ENCODE peak calls at places on chromosomes 11 and 22, in four cellular contexts. J is brain microvascular endothelial cell; L is CD8-positive, alpha-beta T cell; R is MM.1S. Z is an unnamed sample.
A peak's percentile ranks its signal among the peaks of the same experiment; 100 is the strongest.

GRCh38 chr22:48070760-48071159 is 1308.3 kb downstream of the TBC1D22A start:
- DNase-seq in J (no peak), L (no peak), R (no peak), Z (no peak)

GRCh38 chr11:46674463-46675287 is 25.7 kb downstream of the ARHGAP1 start:
- DNase-seq in J (no peak), L (no peak), R (no peak), Z (no peak)

GRCh38 chr11:48062649-48063048 is 82.3 kb downstream of the PTPRJ start:
- DNase-seq in J (no peak), L (no peak), R (no peak), Z (no peak)

GRCh38 chr22:45208993-45209838 is 31.5 kb downstream of the KIAA0930 start:
- DNase-seq in J (peak; percentile 90), L (no peak), R (no peak), Z (no peak)

GRCh38 chr11:84498016-84498415 is 1129.1 kb downstream of the DLG2 start:
- DNase-seq in J (peak; percentile 75), L (no peak), R (no peak), Z (no peak)

GRCh38 chr11:44619931-44620725 is 54.7 kb downstream of the CD82 start:
- DNase-seq in J (no peak), L (no peak), R (no peak), Z (no peak)

GRCh38 chr11:34650528-34650927 is 29.6 kb downstream of the EHF start:
- DNase-seq in J (no peak), L (peak; percentile 50), R (peak; percentile 73), Z (no peak)

GRCh38 chr11:64619811-64620285 is 28.8 kb downstream of the SLC22A12 start:
- DNase-seq in J (peak; percentile 63), L (no peak), R (no peak), Z (no peak)

GRCh38 chr11:63619967-63620366 is 5.7 kb upstream of the PLAAT3 start:
- DNase-seq in J (no peak), L (no peak), R (no peak), Z (no peak)

GRCh38 chr11:65396769-65397745 is 10.6 kb downstream of the FRMD8 start:
- DNase-seq in J (no peak), L (no peak), R (no peak), Z (no peak)

GRCh38 chr11:16402654-16403447 is 46.5 kb upstream of the SOX6 start:
- DNase-seq in J (no peak), L (no peak), R (no peak), Z (no peak)

GRCh38 chr11:116578971-116579687 is 193.7 kb downstream of the BUD13 start:
- DNase-seq in J (no peak), L (no peak), R (no peak), Z (no peak)

GRCh38 chr11:46489668-46490560 is 98.3 kb upstream of the CHRM4 start:
- DNase-seq in J (peak; percentile 55), L (no peak), R (peak; percentile 48), Z (no peak)

GRCh38 chr22:44931766-44932165 is 78.0 kb downstream of the PHF21B start:
- DNase-seq in J (no peak), L (no peak), R (no peak), Z (no peak)

GRCh38 chr11:10373340-10373739 is 68.5 kb downstream of the ADM start:
- DNase-seq in J (no peak), L (no peak), R (no peak), Z (no peak)

GRCh38 chr11:61004841-61005240 is 33.4 kb downstream of the CD6 start:
- DNase-seq in J (no peak), L (no peak), R (no peak), Z (no peak)

GRCh38 chr11:72758690-72759389 is 6.6 kb upstream of the ARAP1 start:
- DNase-seq in J (peak; percentile 98), L (no peak), R (no peak), Z (no peak)

GRCh38 chr11:122172352-122173073 is 56.5 kb upstream of the BLID start:
- DNase-seq in J (no peak), L (no peak), R (no peak), Z (no peak)

GRCh38 chr22:24871611-24872205 is 65.7 kb downstream of the SGSM1 start:
- DNase-seq in J (no peak), L (no peak), R (peak; percentile 41), Z (no peak)

GRCh38 chr22:24865508-24865907 is 59.5 kb downstream of the SGSM1 start:
- DNase-seq in J (no peak), L (no peak), R (no peak), Z (no peak)

GRCh38 chr22:24868979-24869378 is 63.0 kb downstream of the SGSM1 start:
- DNase-seq in J (no peak), L (no peak), R (no peak), Z (no peak)

GRCh38 chr22:24867327-24868022 is 61.5 kb downstream of the SGSM1 start:
- DNase-seq in J (no peak), L (no peak), R (no peak), Z (no peak)
- H3K27ac ChIP-seq in J (no peak overlapping the region), L (no peak overlapping the region), R (no peak overlapping the region), Z (no peak overlapping the region)

DNA sequence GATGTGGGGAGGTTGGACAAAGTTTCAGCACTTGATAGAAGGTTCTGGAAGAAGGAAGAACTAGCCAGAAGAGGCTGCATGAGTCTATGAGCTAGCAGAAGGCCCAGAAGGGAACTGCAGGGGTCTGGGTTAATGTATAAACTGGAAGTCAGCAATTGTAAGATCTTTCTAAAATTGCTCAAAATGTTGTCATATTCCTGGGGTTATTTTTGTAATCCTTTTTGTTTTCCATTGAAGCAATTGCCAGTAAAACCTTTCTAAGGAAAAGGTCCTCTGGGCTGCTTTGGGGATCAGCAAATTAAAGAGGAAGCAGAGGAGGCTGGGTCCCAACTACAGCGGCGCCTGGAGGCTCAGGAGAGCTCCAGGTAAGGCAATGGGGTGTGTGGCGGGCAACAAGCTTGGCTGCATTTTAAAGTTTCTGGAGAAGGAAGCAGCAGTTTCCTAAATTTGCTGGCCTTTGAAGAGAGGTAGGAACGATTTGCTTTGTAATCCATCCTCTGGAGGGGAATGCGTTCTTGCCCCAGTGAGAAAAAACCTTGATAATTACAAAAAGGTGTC is 29.3 kb downstream of the ADAMTS15 start:
- DNase-seq in J (no peak), L (no peak), R (no peak), Z (no peak)
- H3K27ac ChIP-seq in J (peak overlapping the region; percentile 81), L (no peak overlapping the region), R (no peak overlapping the region), Z (no peak overlapping the region)

DNA sequence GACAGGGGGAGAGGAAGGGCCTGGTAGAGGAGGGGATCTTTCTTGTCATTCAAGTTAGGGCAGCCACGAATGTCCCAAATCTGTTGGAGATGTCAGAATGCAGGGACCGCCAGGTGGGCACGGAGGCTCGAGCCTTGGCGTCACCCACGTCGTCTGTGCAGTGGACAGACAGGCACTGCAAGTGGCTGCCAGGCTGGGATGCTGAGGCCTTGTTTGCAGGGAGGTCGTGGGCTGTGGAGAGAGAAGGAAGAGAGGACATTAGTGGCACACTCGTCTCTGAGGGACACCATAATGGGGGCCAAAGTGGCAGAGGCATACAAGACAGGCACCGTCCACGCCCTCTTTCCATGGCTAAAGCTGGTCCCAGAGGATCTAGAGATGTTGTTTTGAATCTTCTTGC is 50.7 kb downstream of the MN1 start:
- DNase-seq in J (no peak), L (no peak), R (no peak), Z (no peak)
- H3K27ac ChIP-seq in J (no peak overlapping the region), L (no peak overlapping the region), R (no peak overlapping the region), Z (no peak overlapping the region)

GRCh38 chr11:20368441-20368840 is 4.9 kb downstream of the HTATIP2 start:
- DNase-seq in J (no peak), L (no peak), R (no peak), Z (no peak)
- H3K27ac ChIP-seq in J (no peak overlapping the region), L (no peak overlapping the region), R (no peak overlapping the region), Z (peak overlapping the region; percentile 83)

GRCh38 chr22:31089101-31090100 is 8.3 kb downstream of the SMTN start:
- DNase-seq in J (no peak), L (no peak), R (peak; percentile 33), Z (no peak)
- H3K27ac ChIP-seq in J (no peak overlapping the region), L (no peak overlapping the region), R (no peak overlapping the region), Z (no peak overlapping the region)

DNA sequence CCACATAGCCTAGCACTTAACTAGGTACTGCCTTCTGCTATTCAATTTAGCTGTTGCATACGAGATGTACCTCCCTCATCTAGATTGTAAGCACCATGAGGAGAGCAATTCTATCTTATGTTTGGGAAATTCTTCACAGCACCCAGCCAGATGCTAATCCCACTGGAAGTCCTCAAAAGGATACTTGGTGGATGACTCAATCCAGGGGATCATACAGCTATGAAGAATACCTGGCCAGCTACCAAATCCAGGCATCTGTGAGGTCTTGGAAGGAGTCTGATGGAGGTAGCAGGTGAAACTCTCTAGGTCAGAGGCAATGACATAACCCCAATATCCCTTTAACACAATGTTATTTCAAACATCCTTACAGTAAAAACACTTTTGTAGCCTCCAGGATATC is 167.8 kb upstream of the NCAM1 start:
- DNase-seq in J (no peak), L (no peak), R (no peak), Z (no peak)
- H3K27ac ChIP-seq in J (no peak overlapping the region), L (no peak overlapping the region), R (no peak overlapping the region), Z (no peak overlapping the region)

GRCh38 chr22:19850482-19851109 is 4.1 kb downstream of the GNB1L start:
- DNase-seq in J (no peak), L (no peak), R (no peak), Z (no peak)

GRCh38 chr22:19852177-19852781 is 2.4 kb downstream of the GNB1L start:
- DNase-seq in J (no peak), L (no peak), R (no peak), Z (no peak)

GRCh38 chr22:19849800-19850481 is 4.7 kb downstream of the GNB1L start:
- DNase-seq in J (no peak), L (no peak), R (no peak), Z (peak; percentile 45)

GRCh38 chr22:19853058-19853878 is 1.4 kb downstream of the GNB1L start:
- DNase-seq in J (no peak), L (no peak), R (no peak), Z (no peak)

GRCh38 chr22:19851291-19852176 is 3.1 kb downstream of the GNB1L start:
- DNase-seq in J (no peak), L (no peak), R (no peak), Z (no peak)
- H3K27ac ChIP-seq in J (no peak overlapping the region), L (no peak overlapping the region), R (no peak overlapping the region), Z (peak overlapping the region; percentile 76)

GRCh38 chr11:132026746-132027145 is 656.3 kb downstream of the NTM start:
- DNase-seq in J (no peak), L (no peak), R (no peak), Z (no peak)
- H3K27ac ChIP-seq in J (no peak overlapping the region), L (no peak overlapping the region), R (no peak overlapping the region), Z (no peak overlapping the region)

GRCh38 chr11:125281831-125282595 is 117.5 kb downstream of the PKNOX2 start:
- DNase-seq in J (no peak), L (no peak), R (no peak), Z (peak; percentile 52)
- H3K27ac ChIP-seq in J (no peak overlapping the region), L (no peak overlapping the region), R (no peak overlapping the region), Z (no peak overlapping the region)

Z was measured in epithelial cell of prostate.